ENCODE peak calls at places on chromosomes 3 and 15, in four cellular contexts. U is progenitor cell of endocrine pancreas, V is cardiac muscle cell, F is OCI-LY7. M is an unnamed sample.

GRCh38 chr15:40984963-40985362 is 31.7 kb downstream of the CHAC1 start:
- DNase-seq in F (no peak), U (no peak), V (peak), M (no peak)

GRCh38 chr3:72816843-72817485 is 31.3 kb downstream of the SHQ1 start:
- DNase-seq in U (no peak), F (peak), V (no peak), M (no peak)

GRCh38 chr15:68063606-68064005 is 9.5 kb downstream of the PIAS1 start:
- DNase-seq in U (no peak), F (no peak), V (no peak), M (no peak)

GRCh38 chr15:77033729-77034619 is 36.9 kb downstream of the TSPAN3 start:
- DNase-seq in V (no peak), F (no peak), U (no peak), M (peak)

GRCh38 chr3:186220886-186221285 is 112.0 kb upstream of the ETV5 start:
- DNase-seq in F (no peak), V (no peak), U (no peak), M (no peak)

GRCh38 chr15:59283717-59284336 is 77.2 kb downstream of the LDHAL6B start:
- DNase-seq in F (no peak), V (no peak), U (no peak), M (no peak)

GRCh38 chr3:40997711-40998519 is 201.4 kb upstream of the CTNNB1 start:
- DNase-seq in U (no peak), V (no peak), F (no peak), M (no peak)

GRCh38 chr15:49675051-49675450 is 54.2 kb downstream of the DTWD1 start:
- DNase-seq in F (no peak), V (peak), U (no peak), M (no peak)

GRCh38 chr15:64636101-64636500 is 139.3 kb downstream of the RBPMS2 start:
- DNase-seq in F (no peak), V (peak), U (no peak), M (no peak)

GRCh38 chr3:9944271-9944670 is 7.9 kb downstream of the PRRT3 start:
- DNase-seq in V (no peak), U (no peak), F (no peak), M (peak)

GRCh38 chr15:20345401-20345958 is 196.1 kb downstream of the GOLGA6L6 start:
- DNase-seq in V (no peak), F (no peak), U (no peak), M (peak)

GRCh38 chr3:189563841-189564563 is 67.2 kb upstream of the TP63 start:
- DNase-seq in U (no peak), F (no peak), V (peak), M (no peak)

GRCh38 chr3:102532901-102533300 is 98.1 kb downstream of the ZPLD1 start:
- DNase-seq in F (peak), V (peak), U (no peak), M (no peak)

GRCh38 chr3:142029791-142030190 is 119.6 kb downstream of the TFDP2 start:
- DNase-seq in V (no peak), F (no peak), U (no peak), M (no peak)

GRCh38 chr3:7709383-7710082 is 792.1 kb upstream of the LMCD1 start:
- DNase-seq in U (no peak), F (no peak), V (peak), M (no peak)

DNA sequence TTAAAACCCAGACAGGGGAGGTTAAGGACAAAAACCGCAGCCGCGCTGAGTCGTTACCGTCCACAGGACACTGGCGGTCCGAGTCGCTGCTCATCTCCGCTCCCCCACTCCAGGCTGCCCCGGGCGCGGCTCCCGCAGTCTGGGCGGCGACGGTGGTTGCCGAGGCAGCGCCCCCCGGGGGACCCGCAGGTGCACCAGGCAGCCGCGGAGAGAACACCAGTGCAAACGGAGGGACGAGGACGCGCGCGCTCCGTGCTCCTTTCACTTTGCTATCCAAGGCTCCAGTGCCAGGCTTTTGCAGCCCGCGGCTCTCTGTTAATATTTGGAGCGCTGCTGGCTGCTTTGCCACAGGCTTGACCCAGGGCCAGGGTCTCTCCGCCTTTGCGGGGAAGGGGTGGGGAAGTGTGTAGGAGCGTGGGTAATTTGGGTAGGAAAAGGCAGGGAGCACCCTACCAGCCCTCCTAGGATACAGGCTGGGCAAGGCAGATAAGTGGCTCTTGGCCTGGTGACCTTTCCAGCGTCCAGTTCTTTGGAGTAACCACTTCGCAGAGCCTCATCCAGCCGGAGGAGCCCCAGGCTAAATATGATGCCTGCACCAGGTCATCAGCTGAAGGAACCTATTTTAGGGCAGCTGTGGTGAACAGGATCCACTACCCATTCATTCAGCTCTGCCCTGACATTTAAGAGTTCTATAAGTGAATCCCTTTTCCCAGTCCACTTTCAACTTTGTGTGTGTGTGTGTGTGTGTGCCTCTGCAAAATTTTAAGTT is at the start of gene GADL1:
- DNase-seq in U (peak), V (peak), F (no peak), M (peak)
- TF ChIP-seq CTCF in U (peak), V (no peak), F (no peak), M (peak)

GRCh38 chr3:152071924-152072323 is 196.8 kb upstream of the MBNL1 start:
- DNase-seq in U (no peak), V (peak), F (peak), M (no peak)
- TF ChIP-seq CTCF in U (peak), V (peak), F (peak), M (peak)

GRCh38 chr15:90885432-90886290 is 1.4 kb downstream of the FES start:
- DNase-seq in U (peak), F (peak), V (peak), M (peak)

GRCh38 chr15:90883971-90884718 is at the start of gene FES:
- DNase-seq in F (no peak), U (no peak), V (peak), M (peak)

GRCh38 chr15:90884719-90885431 is 571 bp downstream of the FES start:
- DNase-seq in F (no peak), U (no peak), V (no peak), M (peak)

GRCh38 chr15:90887037-90887481 is 2.8 kb downstream of the FES start:
- DNase-seq in V (no peak), F (no peak), U (no peak), M (peak)

GRCh38 chr15:90886291-90886614 is 1.9 kb downstream of the FES start:
- DNase-seq in U (no peak), V (no peak), F (no peak), M (no peak)
- TF ChIP-seq CTCF in U (peak), V (no peak), F (peak), M (peak)

GRCh38 chr3:138289260-138289659 is 40.4 kb downstream of the NME9 start:
- DNase-seq in V (no peak), U (no peak), F (no peak), M (no peak)

GRCh38 chr3:138282836-138283235 is 46.8 kb downstream of the NME9 start:
- DNase-seq in U (no peak), F (no peak), V (no peak), M (no peak)

GRCh38 chr3:138281561-138281960 is 48.1 kb downstream of the NME9 start:
- DNase-seq in V (no peak), U (no peak), F (no peak), M (no peak)

GRCh38 chr3:138284079-138284478 is 45.6 kb downstream of the NME9 start:
- DNase-seq in V (no peak), U (no peak), F (no peak), M (no peak)

GRCh38 chr3:138284957-138285477 is 44.6 kb downstream of the NME9 start:
- DNase-seq in V (no peak), F (no peak), U (no peak), M (no peak)
- TF ChIP-seq CTCF in V (peak), F (peak), U (no peak), M (peak)

GRCh38 chr3:157763644-157764043 is 260.4 kb upstream of the VEPH1 start:
- DNase-seq in F (no peak), V (no peak), U (no peak), M (no peak)

GRCh38 chr3:157769378-157769777 is 266.2 kb upstream of the VEPH1 start:
- DNase-seq in F (no peak), U (no peak), V (no peak), M (no peak)

GRCh38 chr3:157767602-157768001 is 264.4 kb upstream of the VEPH1 start:
- DNase-seq in U (no peak), V (no peak), F (no peak), M (no peak)
- TF ChIP-seq CTCF in U (no peak), V (no peak), F (no peak), M (no peak)

GRCh38 chr15:66594344-66594743 is 28.5 kb upstream of the LCTL start:
- DNase-seq in U (no peak), V (no peak), F (peak), M (no peak)
- TF ChIP-seq CTCF in U (no peak), V (no peak), F (peak), M (no peak)

DNA sequence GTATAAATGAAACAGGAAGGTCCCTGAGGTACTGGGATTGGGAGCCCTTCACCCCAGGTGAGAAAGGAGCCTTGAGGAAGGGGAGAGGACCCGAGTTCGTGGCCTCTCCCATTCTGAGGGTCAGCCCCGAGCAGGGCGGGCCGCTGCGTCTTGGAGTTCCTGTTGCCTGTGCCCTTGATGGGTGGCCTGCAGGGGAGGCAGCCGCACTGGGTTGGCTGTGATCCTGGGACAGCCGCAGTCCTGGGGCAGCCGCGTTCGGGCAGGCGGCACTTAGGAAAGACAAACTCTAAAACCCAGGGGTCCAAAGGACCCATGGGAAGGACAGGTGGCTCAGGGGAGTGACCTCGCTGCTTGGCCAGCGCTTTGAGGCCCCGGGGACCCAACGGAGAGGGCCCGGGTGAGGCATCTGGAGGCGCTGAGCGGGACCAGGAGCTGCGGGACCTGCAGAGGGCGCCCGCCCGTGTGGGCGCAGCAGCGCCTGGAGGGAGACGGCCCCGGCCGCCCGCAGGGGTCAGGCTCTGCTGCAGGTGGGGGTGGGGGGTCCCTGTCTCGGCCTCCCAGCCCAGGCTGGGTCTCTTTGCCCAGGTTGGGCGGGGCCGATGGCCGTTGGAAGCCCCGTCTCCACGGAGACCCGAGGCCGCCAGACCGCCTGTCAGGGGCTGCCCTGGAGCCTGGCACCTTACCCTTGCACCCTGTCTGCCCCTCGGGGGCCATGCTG is 65.1 kb downstream of the HMCES start:
- DNase-seq in U (peak), F (peak), V (peak), M (no peak)
- TF ChIP-seq CTCF in U (peak), F (peak), V (peak), M (peak)

M was measured in chondrocyte.